ENCODE peak calls at places on chromosomes 4 and X, in nine cellular contexts. Q, P, S, E, U, X, C, G and H are unnamed samples.

GRCh38 chrX:11792461-11793421 is 34.7 kb downstream of the MSL3 start:
- DNase-seq in Q (no peak), P (no peak), S (peak; percentile 42), E (no peak), U (peak; percentile 9), X (no peak), C (no peak), G (no peak), H (no peak)

GRCh38 chr4:81214518-81215218 is 354 bp downstream of the PRKG2 start:
- DNase-seq in Q (no peak), P (peak; percentile 9), S (no peak), E (no peak), U (no peak), X (no peak), C (no peak), G (no peak), H (no peak)

GRCh38 chr4:54794033-54794432 is 136.3 kb downstream of the KIT start:
- DNase-seq in Q (no peak), P (no peak), S (no peak), E (no peak), U (no peak), X (no peak), C (no peak), G (no peak), H (no peak)

GRCh38 chrX:40105791-40106676 is 8.3 kb upstream of the BCOR start:
- DNase-seq in Q (peak; percentile 55), P (no peak), S (peak; percentile 62), E (no peak), U (peak; percentile 57), X (no peak), C (peak; percentile 80), G (peak; percentile 43), H (peak; percentile 34)

GRCh38 chrX:38654302-38654701 is 93.0 kb downstream of the TSPAN7 start:
- DNase-seq in Q (no peak), P (peak; percentile 20), S (no peak), E (peak; percentile 39), U (no peak), X (no peak), C (no peak), G (no peak), H (no peak)

GRCh38 chr4:57093816-57094481 is 16.2 kb downstream of the IGFBP7 start:
- DNase-seq in Q (no peak), P (no peak), S (no peak), E (no peak), U (no peak), X (no peak), C (no peak), G (no peak), H (no peak)

GRCh38 chrX:46376246-46376885 is 168.9 kb downstream of the ZNF674 start:
- DNase-seq in Q (no peak), P (peak; percentile 56), S (no peak), E (peak; percentile 58), U (peak; percentile 0), X (no peak), C (no peak), G (peak; percentile 0), H (no peak)

GRCh38 chrX:66130469-66130868 is 33.6 kb upstream of the HEPH start:
- DNase-seq in Q (no peak), P (no peak), S (no peak), E (no peak), U (no peak), X (no peak), C (no peak), G (no peak), H (no peak)

GRCh38 chr4:154082760-154083530 is 294.1 kb upstream of the SFRP2 start:
- DNase-seq in Q (no peak), P (no peak), S (no peak), E (peak; percentile 5), U (no peak), X (no peak), C (no peak), G (no peak), H (no peak)

GRCh38 chr4:15653430-15653829 is 1.7 kb downstream of the FBXL5 start:
- DNase-seq in Q (no peak), P (no peak), S (no peak), E (no peak), U (no peak), X (no peak), C (no peak), G (no peak), H (no peak)

GRCh38 chr4:7854697-7855370 is 84.8 kb downstream of the AFAP1 start:
- DNase-seq in Q (peak; percentile 62), P (no peak), S (peak; percentile 56), E (peak; percentile 27), U (peak; percentile 65), X (no peak), C (no peak), G (no peak), H (peak; percentile 31)

GRCh38 chr4:48649505-48649904 is 130.6 kb downstream of the FRYL start:
- DNase-seq in Q (no peak), P (no peak), S (no peak), E (no peak), U (no peak), X (no peak), C (no peak), G (no peak), H (no peak)

GRCh38 chr4:3402409-3403103 is 39.2 kb upstream of the HGFAC start:
- DNase-seq in Q (no peak), P (peak; percentile 57), S (no peak), E (no peak), U (no peak), X (no peak), C (no peak), G (no peak), H (no peak)

GRCh38 chr4:118033148-118034060 is 882 bp upstream of the NDST3 start:
- DNase-seq in Q (no peak), P (no peak), S (no peak), E (peak; percentile 7), U (no peak), X (no peak), C (peak; percentile 54), G (peak; percentile 28), H (no peak)

GRCh38 chr4:185036842-185037241 is 18.6 kb downstream of the HELT start:
- DNase-seq in Q (no peak), P (no peak), S (no peak), E (no peak), U (no peak), X (no peak), C (no peak), G (no peak), H (no peak)

GRCh38 chr4:27270435-27270834 is 409.8 kb downstream of the STIM2 start:
- DNase-seq in Q (no peak), P (no peak), S (no peak), E (peak; percentile 53), U (no peak), X (peak; percentile 58), C (no peak), G (no peak), H (no peak)

GRCh38 chr4:95181446-95182306 is 367.1 kb downstream of the UNC5C start:
- DNase-seq in Q (no peak), P (peak; percentile 94), S (no peak), E (no peak), U (no peak), X (no peak), C (no peak), G (peak; percentile 22), H (peak; percentile 14)

GRCh38 chrX:26922278-26922677 is 540.9 kb downstream of the PPP4R3C start:
- DNase-seq in Q (no peak), P (peak; percentile 74), S (no peak), E (peak; percentile 1), U (no peak), X (no peak), C (no peak), G (no peak), H (no peak)

GRCh38 chrX:9538544-9539045 is 73.7 kb downstream of the TBL1X start:
- DNase-seq in Q (no peak), P (no peak), S (no peak), E (no peak), U (no peak), X (no peak), C (no peak), G (no peak), H (no peak)

GRCh38 chr4:9944431-9945425 is 76.6 kb downstream of the SLC2A9 start:
- DNase-seq in Q (no peak), P (no peak), S (no peak), E (peak; percentile 27), U (no peak), X (no peak), C (no peak), G (no peak), H (no peak)

GRCh38 chrX:139851730-139852129 is 81.1 kb downstream of the ATP11C start:
- DNase-seq in Q (no peak), P (peak; percentile 27), S (no peak), E (no peak), U (no peak), X (no peak), C (no peak), G (no peak), H (no peak)

GRCh38 chrX:20514358-20514757 is 247.6 kb upstream of the RPS6KA3 start:
- DNase-seq in Q (no peak), P (peak; percentile 80), S (no peak), E (peak; percentile 82), U (no peak), X (no peak), C (no peak), G (no peak), H (no peak)

GRCh38 chrX:11151799-11152591 is 40.9 kb downstream of the HCCS start:
- DNase-seq in Q (no peak), P (no peak), S (no peak), E (no peak), U (no peak), X (no peak), C (no peak), G (no peak), H (no peak)

GRCh38 chrX:129932792-129933321 is 26.9 kb downstream of the UTP14A start:
- DNase-seq in Q (no peak), P (no peak), S (no peak), E (no peak), U (no peak), X (no peak), C (no peak), G (no peak), H (no peak)

GRCh38 chrX:86133761-86134160 is 14.5 kb upstream of the DACH2 start:
- DNase-seq in Q (no peak), P (no peak), S (no peak), E (no peak), U (no peak), X (no peak), C (no peak), G (no peak), H (no peak)

GRCh38 chr4:101022151-101023024 is 324.9 kb downstream of the PPP3CA start:
- DNase-seq in Q (no peak), P (no peak), S (no peak), E (no peak), U (no peak), X (no peak), C (no peak), G (no peak), H (no peak)

GRCh38 chrX:2451456-2452316 is 49.1 kb downstream of the DHRSX start:
- DNase-seq in Q (no peak), P (peak; percentile 78), S (no peak), E (peak; percentile 5), U (no peak), X (no peak), C (no peak), G (no peak), H (no peak)

GRCh38 chrX:69010339-69010738 is 154.9 kb downstream of the PJA1 start:
- DNase-seq in Q (no peak), P (no peak), S (no peak), E (no peak), U (no peak), X (no peak), C (no peak), G (no peak), H (no peak)

GRCh38 chr4:8306511-8307021 is 37.0 kb downstream of the HTRA3 start:
- DNase-seq in Q (no peak), P (no peak), S (no peak), E (no peak), U (no peak), X (no peak), C (no peak), G (no peak), H (no peak)

GRCh38 chrX:34426334-34426733 is 230.8 kb downstream of the TMEM47 start:
- DNase-seq in Q (no peak), P (peak; percentile 9), S (no peak), E (peak; percentile 2), U (no peak), X (no peak), C (no peak), G (no peak), H (no peak)

GRCh38 chr4:109599046-109599652 is 39.1 kb downstream of the MCUB start:
- DNase-seq in Q (no peak), P (no peak), S (no peak), E (no peak), U (no peak), X (no peak), C (no peak), G (no peak), H (no peak)